ENCODE peak calls at places on chromosomes 5 and 9, in nine cellular contexts. M, X, C, E, H, A, Z, S and O are unnamed samples.

GRCh38 chr5:80960531-80961375 is 590 bp downstream of the RASGRF2 start:
- DNase-seq in M (no peak), X (peak), C (peak), E (peak), H (peak), A (peak), Z (no peak), S (peak), O (peak)

GRCh38 chr5:43236633-43237355 is 44.8 kb downstream of the NIM1K start:
- DNase-seq in M (no peak), X (no peak), C (no peak), E (no peak), H (no peak), A (no peak), Z (no peak), S (no peak), O (no peak)

GRCh38 chr5:38494175-38494574 is 62.3 kb downstream of the LIFR start:
- DNase-seq in M (no peak), X (no peak), C (no peak), E (no peak), H (no peak), A (no peak), Z (no peak), S (no peak), O (no peak)

GRCh38 chr5:122313001-122313402 is 965 bp downstream of the SNCAIP start:
- DNase-seq in M (peak), X (no peak), C (no peak), E (peak), H (peak), A (peak), Z (no peak), S (no peak), O (no peak)

GRCh38 chr5:9339206-9339818 is 206.6 kb downstream of the SEMA5A start:
- DNase-seq in M (no peak), X (no peak), C (peak), E (no peak), H (peak), A (no peak), Z (no peak), S (no peak), O (no peak)

GRCh38 chr9:99105152-99106043 is 485 bp downstream of the TGFBR1 start:
- DNase-seq in M (peak), X (peak), C (peak), E (peak), H (peak), A (peak), Z (no peak), S (peak), O (no peak)

GRCh38 chr9:133472277-133472645 is 6.6 kb downstream of the SLC2A6 start:
- DNase-seq in M (no peak), X (no peak), C (no peak), E (no peak), H (no peak), A (no peak), Z (no peak), S (no peak), O (no peak)

GRCh38 chr5:131169810-131170539 is 769 bp upstream of the LYRM7 start:
- DNase-seq in M (no peak), X (no peak), C (no peak), E (no peak), H (peak), A (no peak), Z (no peak), S (no peak), O (no peak)

GRCh38 chr5:176531902-176532493 is 5.2 kb downstream of the RNF44 start:
- DNase-seq in M (no peak), X (no peak), C (no peak), E (no peak), H (no peak), A (no peak), Z (no peak), S (no peak), O (no peak)

GRCh38 chr9:83707518-83707767 is 315 bp downstream of the UBQLN1 start:
- DNase-seq in M (peak), X (no peak), C (no peak), E (no peak), H (no peak), A (peak), Z (no peak), S (no peak), O (no peak)

GRCh38 chr5:28748446-28748845 is 1710.1 kb upstream of the CDH9 start:
- DNase-seq in M (no peak), X (no peak), C (no peak), E (no peak), H (no peak), A (peak), Z (no peak), S (no peak), O (no peak)

GRCh38 chr9:126698251-126698650 is 84.5 kb downstream of the LMX1B start:
- DNase-seq in M (no peak), X (no peak), C (no peak), E (no peak), H (no peak), A (no peak), Z (no peak), S (no peak), O (no peak)

GRCh38 chr5:52660621-52661020 is 127.1 kb upstream of the ITGA1 start:
- DNase-seq in M (no peak), X (no peak), C (no peak), E (no peak), H (no peak), A (no peak), Z (no peak), S (no peak), O (no peak)

GRCh38 chr9:97397220-97397619 is 14.7 kb upstream of the TDRD7 start:
- DNase-seq in M (no peak), X (no peak), C (no peak), E (no peak), H (no peak), A (no peak), Z (no peak), S (no peak), O (no peak)

GRCh38 chr5:16712178-16712577 is 95.4 kb upstream of the RETREG1 start:
- DNase-seq in M (no peak), X (no peak), C (no peak), E (no peak), H (no peak), A (no peak), Z (no peak), S (no peak), O (no peak)

GRCh38 chr9:113425072-113425471 is 14.5 kb downstream of the C9orf43 start:
- DNase-seq in M (no peak), X (no peak), C (no peak), E (no peak), H (no peak), A (no peak), Z (peak), S (no peak), O (no peak)

GRCh38 chr5:179297486-179298180 is 47.6 kb downstream of the ADAMTS2 start:
- DNase-seq in M (no peak), X (no peak), C (no peak), E (no peak), H (no peak), A (no peak), Z (no peak), S (no peak), O (no peak)

GRCh38 chr9:96514108-96514824 is 64.3 kb downstream of the HABP4 start:
- DNase-seq in M (no peak), X (no peak), C (no peak), E (peak), H (peak), A (peak), Z (no peak), S (no peak), O (no peak)

GRCh38 chr9:35686222-35687203 is 3.2 kb downstream of the TPM2 start:
- DNase-seq in M (no peak), X (no peak), C (no peak), E (peak), H (peak), A (peak), Z (no peak), S (no peak), O (no peak)

GRCh38 chr5:17118631-17119030 is 98.8 kb upstream of the BASP1 start:
- DNase-seq in M (no peak), X (peak), C (peak), E (peak), H (peak), A (peak), Z (peak), S (no peak), O (peak)